ENCODE peak calls at places on chromosomes 12 and 14, in five cellular contexts. One of them, this sample, is unnamed.

GRCh38 chr12:53999596-54000104 is 311 bp upstream of the HOXC9 start:
- DNase-seq in COR-L47: no peak
- DNase-seq in MM.1S: no peak
- DNase-seq in PC-3: no peak
- DNase-seq in GM12891: no peak
- DNase-seq in this sample: peak

GRCh38 chr14:74610866-74611671 is 968 bp downstream of the LTBP2 start:
- DNase-seq in COR-L47: no peak
- DNase-seq in MM.1S: no peak
- DNase-seq in PC-3: no peak
- DNase-seq in GM12891: no peak
- DNase-seq in this sample: no peak

GRCh38 chr12:6226002-6226700 is 26.0 kb downstream of the CD9 start:
- DNase-seq in COR-L47: no peak
- DNase-seq in MM.1S: no peak
- DNase-seq in PC-3: no peak
- DNase-seq in GM12891: no peak
- DNase-seq in this sample: no peak

GRCh38 chr14:36756221-36756620 is 94.6 kb downstream of the PAX9 start:
- DNase-seq in COR-L47: no peak
- DNase-seq in MM.1S: no peak
- DNase-seq in PC-3: no peak
- DNase-seq in GM12891: no peak
- DNase-seq in this sample: no peak

GRCh38 chr12:23795494-23795893 is 154.0 kb downstream of the SOX5 start:
- DNase-seq in COR-L47: no peak
- DNase-seq in MM.1S: no peak
- DNase-seq in PC-3: no peak
- DNase-seq in GM12891: no peak
- DNase-seq in this sample: no peak

GRCh38 chr12:25322918-25323773 is 72.4 kb upstream of the KRAS start:
- DNase-seq in COR-L47: no peak
- DNase-seq in MM.1S: no peak
- DNase-seq in PC-3: peak
- DNase-seq in GM12891: no peak
- DNase-seq in this sample: peak

GRCh38 chr14:20632831-20633771 is 8.4 kb downstream of the OR6S1 start:
- DNase-seq in COR-L47: peak
- DNase-seq in MM.1S: peak
- DNase-seq in PC-3: peak
- DNase-seq in GM12891: peak
- DNase-seq in this sample: peak

GRCh38 chr14:63157195-63157594 is 47.0 kb upstream of the RHOJ start:
- DNase-seq in COR-L47: no peak
- DNase-seq in MM.1S: no peak
- DNase-seq in PC-3: no peak
- DNase-seq in GM12891: no peak
- DNase-seq in this sample: no peak

GRCh38 chr12:49190317-49190716 is 1.4 kb upstream of the TUBA1A start:
- DNase-seq in COR-L47: peak
- DNase-seq in MM.1S: no peak
- DNase-seq in PC-3: no peak
- DNase-seq in GM12891: no peak
- DNase-seq in this sample: no peak

GRCh38 chr12:26941251-26941650 is 3.0 kb downstream of the FGFR1OP2 start:
- DNase-seq in COR-L47: no peak
- DNase-seq in MM.1S: peak
- DNase-seq in PC-3: no peak
- DNase-seq in GM12891: no peak
- DNase-seq in this sample: no peak

GRCh38 chr12:29320295-29321090 is 60.5 kb downstream of the ERGIC2 start:
- DNase-seq in COR-L47: no peak
- DNase-seq in MM.1S: no peak
- DNase-seq in PC-3: peak
- DNase-seq in GM12891: no peak
- DNase-seq in this sample: peak

GRCh38 chr12:52007158-52007921 is 594 bp downstream of the TAMALIN start:
- DNase-seq in COR-L47: peak
- DNase-seq in MM.1S: no peak
- DNase-seq in PC-3: no peak
- DNase-seq in GM12891: peak
- DNase-seq in this sample: no peak

This sample was measured in A172.